ENCODE peak calls at places on chromosome 4, in six cellular contexts. One of them, this sample, is unnamed.

GRCh38 chr4:43286137-43286536 is 393.6 kb downstream of the GRXCR1 start:
- DNase-seq in NCI-H1092: no peak
- DNase-seq in SHP77: no peak
- DNase-seq in fibroblast of mammary gland: no peak
- DNase-seq in GM13977: no peak
- DNase-seq in fibroblast of lung: no peak
- DNase-seq in this sample: no peak

GRCh38 chr4:153676984-153677383 is 7.1 kb upstream of the TLR2 start:
- DNase-seq in fibroblast of lung: peak; percentile 93
- DNase-seq in GM13977: no peak
- DNase-seq in SHP77: no peak
- DNase-seq in fibroblast of mammary gland: peak; percentile 88
- DNase-seq in NCI-H1092: no peak
- DNase-seq in this sample: no peak

GRCh38 chr4:16707874-16708273 is 190.6 kb downstream of the LDB2 start:
- DNase-seq in fibroblast of lung: peak; percentile 94
- DNase-seq in NCI-H1092: no peak
- DNase-seq in SHP77: no peak
- DNase-seq in fibroblast of mammary gland: peak; percentile 45
- DNase-seq in GM13977: no peak
- DNase-seq in this sample: no peak

GRCh38 chr4:69490271-69490670 is 5.4 kb downstream of the UGT2B4 start:
- DNase-seq in fibroblast of mammary gland: peak; percentile 3
- DNase-seq in GM13977: no peak
- DNase-seq in fibroblast of lung: peak; percentile 80
- DNase-seq in SHP77: no peak
- DNase-seq in NCI-H1092: no peak
- DNase-seq in this sample: no peak

GRCh38 chr4:113987382-113987930 is 8.0 kb upstream of the ARSJ start:
- DNase-seq in GM13977: no peak
- DNase-seq in SHP77: no peak
- DNase-seq in fibroblast of mammary gland: no peak
- DNase-seq in NCI-H1092: no peak
- DNase-seq in fibroblast of lung: no peak
- DNase-seq in this sample: no peak

GRCh38 chr4:28784188-28784587 is 1923.5 kb downstream of the STIM2 start:
- DNase-seq in GM13977: no peak
- DNase-seq in fibroblast of mammary gland: no peak
- DNase-seq in SHP77: no peak
- DNase-seq in NCI-H1092: no peak
- DNase-seq in fibroblast of lung: no peak
- DNase-seq in this sample: no peak

GRCh38 chr4:26163425-26164362 is 157.1 kb upstream of the RBPJ start:
- DNase-seq in SHP77: no peak
- DNase-seq in GM13977: no peak
- DNase-seq in NCI-H1092: no peak
- DNase-seq in fibroblast of mammary gland: no peak
- DNase-seq in fibroblast of lung: no peak
- DNase-seq in this sample: no peak

GRCh38 chr4:4990329-4990728 is 28.9 kb downstream of the CYTL1 start:
- DNase-seq in NCI-H1092: no peak
- DNase-seq in fibroblast of mammary gland: peak; percentile 28
- DNase-seq in SHP77: no peak
- DNase-seq in fibroblast of lung: no peak
- DNase-seq in GM13977: no peak
- DNase-seq in this sample: no peak

GRCh38 chr4:105894570-105895323 is 524 bp upstream of the NPNT start:
- DNase-seq in fibroblast of mammary gland: no peak
- DNase-seq in SHP77: peak; percentile 18
- DNase-seq in GM13977: peak; percentile 45
- DNase-seq in NCI-H1092: peak; percentile 34
- DNase-seq in fibroblast of lung: peak; percentile 30
- DNase-seq in this sample: peak; percentile 45

GRCh38 chr4:8165374-8165896 is 6.8 kb upstream of the ABLIM2 start:
- DNase-seq in fibroblast of lung: no peak
- DNase-seq in GM13977: no peak
- DNase-seq in fibroblast of mammary gland: no peak
- DNase-seq in SHP77: no peak
- DNase-seq in NCI-H1092: no peak
- DNase-seq in this sample: no peak

GRCh38 chr4:3663791-3664190 is 102.4 kb upstream of the ADRA2C start:
- DNase-seq in fibroblast of mammary gland: no peak
- DNase-seq in NCI-H1092: no peak
- DNase-seq in GM13977: no peak
- DNase-seq in fibroblast of lung: no peak
- DNase-seq in SHP77: no peak
- DNase-seq in this sample: no peak

GRCh38 chr4:175560628-175561027 is 251.4 kb downstream of the GPM6A start:
- DNase-seq in GM13977: peak; percentile 39
- DNase-seq in fibroblast of mammary gland: peak; percentile 38
- DNase-seq in fibroblast of lung: peak; percentile 47
- DNase-seq in NCI-H1092: peak; percentile 19
- DNase-seq in SHP77: peak; percentile 4
- DNase-seq in this sample: peak; percentile 71

GRCh38 chr4:124903995-124904722 is 191.6 kb upstream of the ANKRD50 start:
- DNase-seq in NCI-H1092: peak; percentile 72
- DNase-seq in fibroblast of mammary gland: peak; percentile 72
- DNase-seq in SHP77: peak; percentile 20
- DNase-seq in GM13977: no peak
- DNase-seq in fibroblast of lung: peak; percentile 76
- DNase-seq in this sample: peak; percentile 2

GRCh38 chr4:175253184-175253902 is 335.2 kb downstream of the ADAM29 start:
- DNase-seq in SHP77: peak; percentile 8
- DNase-seq in fibroblast of mammary gland: peak; percentile 23
- DNase-seq in fibroblast of lung: no peak
- DNase-seq in NCI-H1092: peak; percentile 3
- DNase-seq in GM13977: no peak
- DNase-seq in this sample: no peak

GRCh38 chr4:24395937-24396336 is 188.4 kb downstream of the DHX15 start:
- DNase-seq in fibroblast of mammary gland: no peak
- DNase-seq in fibroblast of lung: no peak
- DNase-seq in NCI-H1092: no peak
- DNase-seq in GM13977: no peak
- DNase-seq in SHP77: no peak
- DNase-seq in this sample: no peak

GRCh38 chr4:568351-568652 is 7.8 kb downstream of the TMEM271 start:
- DNase-seq in fibroblast of mammary gland: no peak
- DNase-seq in fibroblast of lung: no peak
- DNase-seq in SHP77: no peak
- DNase-seq in NCI-H1092: no peak
- DNase-seq in GM13977: no peak
- DNase-seq in this sample: no peak

GRCh38 chr4:56863441-56864129 is 42.1 kb upstream of the SPINK2 start:
- DNase-seq in SHP77: no peak
- DNase-seq in fibroblast of lung: peak; percentile 48
- DNase-seq in NCI-H1092: no peak
- DNase-seq in fibroblast of mammary gland: peak; percentile 11
- DNase-seq in GM13977: no peak
- DNase-seq in this sample: no peak

GRCh38 chr4:27189683-27190082 is 329.0 kb downstream of the STIM2 start:
- DNase-seq in SHP77: no peak
- DNase-seq in fibroblast of lung: no peak
- DNase-seq in fibroblast of mammary gland: no peak
- DNase-seq in NCI-H1092: no peak
- DNase-seq in GM13977: no peak
- DNase-seq in this sample: no peak

GRCh38 chr4:74682567-74683359 is 111.6 kb downstream of the BTC start:
- DNase-seq in NCI-H1092: no peak
- DNase-seq in SHP77: peak; percentile 34
- DNase-seq in fibroblast of mammary gland: peak; percentile 95
- DNase-seq in GM13977: no peak
- DNase-seq in fibroblast of lung: peak; percentile 98
- DNase-seq in this sample: no peak

GRCh38 chr4:3284734-3285557 is 7.9 kb upstream of the RGS12 start:
- DNase-seq in NCI-H1092: no peak
- DNase-seq in GM13977: no peak
- DNase-seq in fibroblast of lung: no peak
- DNase-seq in SHP77: no peak
- DNase-seq in fibroblast of mammary gland: no peak
- DNase-seq in this sample: no peak

GRCh38 chr4:1001561-1002130 is 8.4 kb upstream of the SLC26A1 start:
- DNase-seq in SHP77: no peak
- DNase-seq in fibroblast of lung: no peak
- DNase-seq in NCI-H1092: no peak
- DNase-seq in GM13977: no peak
- DNase-seq in fibroblast of mammary gland: no peak
- DNase-seq in this sample: no peak

GRCh38 chr4:144705861-144706590 is 60.1 kb downstream of the HHIP start:
- DNase-seq in GM13977: no peak
- DNase-seq in NCI-H1092: no peak
- DNase-seq in SHP77: no peak
- DNase-seq in fibroblast of lung: no peak
- DNase-seq in fibroblast of mammary gland: no peak
- DNase-seq in this sample: no peak

GRCh38 chr4:115945026-115945425 is 831.6 kb upstream of the NDST4 start:
- DNase-seq in NCI-H1092: no peak
- DNase-seq in fibroblast of mammary gland: no peak
- DNase-seq in fibroblast of lung: no peak
- DNase-seq in SHP77: no peak
- DNase-seq in GM13977: no peak
- DNase-seq in this sample: no peak

GRCh38 chr4:95155759-95156451 is 392.9 kb downstream of the UNC5C start:
- DNase-seq in NCI-H1092: no peak
- DNase-seq in fibroblast of lung: peak; percentile 60
- DNase-seq in GM13977: peak; percentile 24
- DNase-seq in SHP77: no peak
- DNase-seq in fibroblast of mammary gland: peak; percentile 53
- DNase-seq in this sample: no peak